ENCODE peak calls at places on chromosomes 3 and 15, in nine cellular contexts. Z is psoas muscle, S is SIG-M5, E is NCI-H1105 treated with DMSO at 0.1 percent for 48 hours, J is fibroblast of lung, A is AML-193, D is DMS153, X is kidney glomerular epithelial cell, N is sciatic nerve. T is an unnamed sample.

GRCh38 chr3:44825264-44825925 is 36.3 kb upstream of the TMEM42 start:
- DNase-seq in N (no peak), Z (no peak), J (peak), D (no peak), X (peak), A (no peak), S (no peak), E (no peak), T (no peak)

GRCh38 chr3:82376883-82377282 is 615.4 kb upstream of the GBE1 start:
- DNase-seq in E (no peak), A (no peak), D (no peak), N (no peak), S (no peak), X (no peak), J (no peak), Z (no peak), T (no peak)

GRCh38 chr3:156772588-156773206 is 53.5 kb upstream of the LEKR1 start:
- DNase-seq in A (no peak), D (no peak), S (no peak), Z (no peak), E (peak), J (peak), X (no peak), N (no peak), T (no peak)

GRCh38 chr3:191973820-191974219 is 512.9 kb downstream of the PYDC2 start:
- DNase-seq in X (no peak), E (no peak), N (no peak), S (no peak), D (no peak), Z (no peak), A (no peak), J (no peak), T (no peak)

GRCh38 chr15:47360296-47360695 is 357.0 kb upstream of the SEMA6D start:
- DNase-seq in E (no peak), X (no peak), Z (no peak), D (no peak), J (peak), S (no peak), A (no peak), N (no peak), T (no peak)

GRCh38 chr3:153162513-153163348 is 705 bp downstream of the RAP2B start:
- DNase-seq in D (no peak), X (no peak), Z (peak), N (peak), E (peak), S (no peak), A (peak), J (peak), T (no peak)

GRCh38 chr15:100572362-100572983 is 29.5 kb downstream of the LINS1 start:
- DNase-seq in D (no peak), S (no peak), E (peak), J (no peak), A (peak), Z (no peak), X (peak), N (no peak), T (no peak)

GRCh38 chr15:54790693-54791092 is 406.0 kb downstream of the RSL24D1 start:
- DNase-seq in Z (no peak), X (no peak), D (no peak), E (no peak), N (no peak), A (no peak), J (no peak), S (no peak), T (no peak)

GRCh38 chr3:95343767-95344166 is 1280.9 kb downstream of the NSUN3 start:
- DNase-seq in N (no peak), D (no peak), E (no peak), X (no peak), A (no peak), S (no peak), J (no peak), Z (no peak), T (no peak)

GRCh38 chr3:168094877-168095610 is 680 bp downstream of the GOLIM4 start:
- DNase-seq in J (peak), N (peak), S (no peak), D (peak), Z (peak), A (peak), X (peak), E (peak), T (peak)

T was measured in NCI-H510A.